ENCODE peak calls at places on chromosomes 11 and 22, in eight cellular contexts. X is WTC11, P is mucosa of gallbladder, Y is memory B cell, K is left colon, G is NCI-H69, O is T47D, I is BJ. B is an unnamed sample.

GRCh38 chr11:44250421-44250820 is 59.5 kb downstream of the ALX4 start:
- DNase-seq in I (no peak), O (no peak), X (no peak), G (no peak), Y (no peak), P (no peak), K (no peak), B (no peak)

GRCh38 chr11:60950933-60951610 is 904 bp downstream of the SLC15A3 start:
- DNase-seq in X (peak; percentile 51), I (no peak), O (no peak), P (no peak), K (no peak), G (no peak), Y (peak; percentile 25), B (peak; percentile 32)

GRCh38 chr22:44025171-44026065 is 1.3 kb downstream of the PARVB start:
- DNase-seq in I (no peak), Y (peak; percentile 84), O (no peak), P (peak; percentile 37), G (peak; percentile 28), X (no peak), K (peak; percentile 66), B (no peak)

GRCh38 chr11:85643255-85643654 is 4.5 kb upstream of the TMEM126A start:
- DNase-seq in P (no peak), G (peak; percentile 28), K (no peak), I (no peak), Y (no peak), O (no peak), X (no peak), B (no peak)

GRCh38 chr11:104968856-104969776 is 742 bp upstream of the CASP4 start:
- DNase-seq in Y (no peak), I (no peak), P (no peak), X (peak; percentile 34), O (peak; percentile 32), K (peak; percentile 26), G (peak; percentile 6), B (no peak)

GRCh38 chr11:77203901-77204755 is 76.1 kb downstream of the MYO7A start:
- DNase-seq in Y (no peak), O (no peak), I (no peak), K (no peak), X (peak; percentile 9), P (no peak), G (no peak), B (no peak)

GRCh38 chr22:21861856-21862255 is 5.6 kb downstream of the MAPK1 start:
- DNase-seq in I (no peak), K (no peak), G (no peak), P (no peak), Y (no peak), O (no peak), X (no peak), B (no peak)

GRCh38 chr22:27990879-27991278 is 71.8 kb upstream of the PITPNB start:
- DNase-seq in Y (no peak), I (no peak), O (peak; percentile 3), K (peak; percentile 18), G (peak; percentile 58), P (peak; percentile 19), X (peak; percentile 83), B (no peak)

GRCh38 chr11:114366331-114367243 is 33.7 kb downstream of the C11orf71 start:
- DNase-seq in G (no peak), O (no peak), Y (no peak), X (no peak), P (no peak), K (no peak), I (peak; percentile 78), B (no peak)

GRCh38 chr11:60978546-60979380 is 7.3 kb downstream of the CD6 start:
- DNase-seq in K (no peak), I (no peak), O (no peak), Y (no peak), P (no peak), X (no peak), G (peak; percentile 64), B (peak; percentile 52)

GRCh38 chr11:92977401-92977800 is 8.0 kb downstream of the MTNR1B start:
- DNase-seq in P (no peak), Y (no peak), O (no peak), G (peak; percentile 31), X (no peak), I (no peak), K (no peak), B (no peak)

GRCh38 chr11:118305726-118306125 is 1.2 kb downstream of the CD3E start:
- DNase-seq in K (no peak), Y (no peak), O (no peak), G (peak; percentile 20), I (no peak), X (no peak), P (no peak), B (peak; percentile 70)

GRCh38 chr11:113363406-113363805 is 24.2 kb upstream of the ANKK1 start:
- DNase-seq in G (no peak), Y (no peak), O (no peak), P (no peak), I (no peak), K (no peak), X (no peak), B (no peak)

GRCh38 chr11:96481204-96481603 is 91.4 kb downstream of the JRKL start:
- DNase-seq in P (no peak), K (no peak), I (no peak), X (no peak), O (no peak), Y (no peak), G (no peak), B (no peak)

GRCh38 chr11:110710520-110711381 is 1.5 kb downstream of the ARHGAP20 start:
- DNase-seq in X (peak; percentile 50), Y (peak; percentile 6), O (peak; percentile 16), I (no peak), K (peak; percentile 30), P (peak; percentile 41), G (peak; percentile 84), B (no peak)

GRCh38 chr22:37768273-37768672 is 39.5 kb upstream of the GCAT start:
- DNase-seq in O (no peak), P (no peak), K (no peak), X (peak; percentile 54), G (no peak), Y (no peak), I (no peak), B (no peak)

GRCh38 chr22:50302041-50302541 is 5.4 kb downstream of the PLXNB2 start:
- DNase-seq in I (no peak), O (peak; percentile 31), X (no peak), K (peak; percentile 61), P (no peak), Y (no peak), G (no peak), B (no peak)

GRCh38 chr22:48218889-48219420 is 1456.5 kb downstream of the TBC1D22A start:
- DNase-seq in P (no peak), Y (no peak), I (no peak), K (no peak), X (no peak), G (no peak), O (no peak), B (no peak)

GRCh38 chr11:134027671-134028070 is 41.2 kb upstream of the JAM3 start:
- DNase-seq in G (no peak), O (no peak), I (no peak), Y (no peak), K (no peak), X (peak; percentile 7), P (no peak), B (peak; percentile 42)

GRCh38 chr11:117273550-117274289 is 17.4 kb upstream of the BACE1-AS start:
- DNase-seq in G (no peak), Y (no peak), P (no peak), O (no peak), X (no peak), I (peak; percentile 29), K (no peak), B (no peak)

GRCh38 chr11:114956565-114956964 is 278.2 kb downstream of the NXPE2 start:
- DNase-seq in Y (no peak), O (no peak), G (no peak), X (no peak), I (no peak), P (no peak), K (no peak), B (no peak)

GRCh38 chr11:112128483-112129121 is 35.3 kb downstream of the IL18 start:
- DNase-seq in Y (no peak), K (peak; percentile 92), P (peak; percentile 67), G (peak; percentile 100), X (no peak), O (peak; percentile 75), I (peak; percentile 64), B (no peak)

GRCh38 chr11:113874920-113875413 is 405 bp downstream of the USP28 start:
- DNase-seq in X (no peak), Y (no peak), P (no peak), K (no peak), O (no peak), I (no peak), G (peak; percentile 64), B (no peak)

GRCh38 chr22:23539135-23539838 is 40.8 kb downstream of the IGLL1 start:
- DNase-seq in I (no peak), G (peak; percentile 96), X (peak; percentile 82), K (peak; percentile 86), P (peak; percentile 85), O (peak; percentile 90), Y (peak; percentile 76), B (peak; percentile 74)

GRCh38 chr22:20591660-20592310 is 84.4 kb downstream of the MED15 start:
- DNase-seq in K (no peak), P (peak; percentile 58), O (no peak), G (peak; percentile 82), X (peak; percentile 74), I (no peak), Y (no peak), B (no peak)

GRCh38 chr22:50012201-50013181 is at the start of gene IL17REL:
- DNase-seq in X (no peak), G (peak; percentile 61), O (no peak), P (no peak), I (no peak), K (peak; percentile 54), Y (no peak), B (no peak)

GRCh38 chr22:50310209-50310722 is 2.8 kb upstream of the PLXNB2 start:
- DNase-seq in I (no peak), Y (no peak), O (no peak), K (no peak), G (no peak), P (no peak), X (no peak), B (no peak)

GRCh38 chr11:116422976-116423375 is 349.8 kb downstream of the BUD13 start:
- DNase-seq in P (no peak), O (no peak), G (peak; percentile 77), K (no peak), Y (peak; percentile 0), X (peak; percentile 61), I (no peak), B (no peak)

GRCh38 chr11:5279678-5280077 is 9.9 kb upstream of the HBE1 start:
- DNase-seq in X (no peak), Y (no peak), I (no peak), P (no peak), O (no peak), G (no peak), K (no peak), B (no peak)

GRCh38 chr11:33956611-33957010 is 64.7 kb upstream of the LMO2 start:
- DNase-seq in I (no peak), X (no peak), Y (no peak), G (no peak), K (no peak), P (no peak), O (no peak), B (no peak)

GRCh38 chr11:69298778-69299461 is 5.0 kb downstream of the MYEOV start:
- DNase-seq in I (no peak), Y (no peak), X (no peak), P (no peak), K (peak; percentile 15), G (no peak), O (no peak), B (no peak)